ENCODE peak calls at places on chromosome 11, in four cellular contexts. One of them, this sample, is unnamed.

GRCh38 chr11:134270250-134270714 is 5.9 kb upstream of the GLB1L3 start:
- DNase-seq in stomach: no peak
- DNase-seq in upper lobe of right lung: no peak
- DNase-seq in gastrocnemius medialis: no peak
- DNase-seq in this sample: peak; percentile 76

GRCh38 chr11:28464252-28464867 is 356.2 kb downstream of the METTL15 start:
- DNase-seq in stomach: no peak
- DNase-seq in upper lobe of right lung: no peak
- DNase-seq in gastrocnemius medialis: no peak
- DNase-seq in this sample: no peak

GRCh38 chr11:94747136-94748110 is 20.7 kb upstream of the AMOTL1 start:
- DNase-seq in stomach: no peak
- DNase-seq in upper lobe of right lung: no peak
- DNase-seq in gastrocnemius medialis: no peak
- DNase-seq in this sample: no peak

GRCh38 chr11:130323452-130324448 is 9.0 kb upstream of the ZBTB44 start:
- DNase-seq in stomach: no peak
- DNase-seq in upper lobe of right lung: no peak
- DNase-seq in gastrocnemius medialis: no peak
- DNase-seq in this sample: no peak

GRCh38 chr11:85029964-85030363 is 597.2 kb downstream of the DLG2 start:
- DNase-seq in stomach: no peak
- DNase-seq in upper lobe of right lung: no peak
- DNase-seq in gastrocnemius medialis: no peak
- DNase-seq in this sample: no peak

GRCh38 chr11:118168751-118169150 is 7.7 kb downstream of the SCN2B start:
- DNase-seq in stomach: no peak
- DNase-seq in upper lobe of right lung: no peak
- DNase-seq in gastrocnemius medialis: no peak
- DNase-seq in this sample: no peak

GRCh38 chr11:9039194-9039593 is 35.4 kb upstream of the NRIP3 start:
- DNase-seq in stomach: no peak
- DNase-seq in upper lobe of right lung: no peak
- DNase-seq in gastrocnemius medialis: no peak
- DNase-seq in this sample: no peak

GRCh38 chr11:86916330-86916729 is 38.9 kb downstream of the FZD4 start:
- DNase-seq in stomach: no peak
- DNase-seq in upper lobe of right lung: no peak
- DNase-seq in gastrocnemius medialis: no peak
- DNase-seq in this sample: no peak

GRCh38 chr11:17799147-17799546 is 64.6 kb downstream of the KCNC1 start:
- DNase-seq in stomach: no peak
- DNase-seq in upper lobe of right lung: no peak
- DNase-seq in gastrocnemius medialis: no peak
- DNase-seq in this sample: no peak

GRCh38 chr11:9726313-9727022 is 62.6 kb downstream of the SWAP70 start:
- DNase-seq in stomach: no peak
- DNase-seq in upper lobe of right lung: no peak
- DNase-seq in gastrocnemius medialis: no peak
- DNase-seq in this sample: no peak

GRCh38 chr11:111185259-111185658 is 60.3 kb upstream of the POU2AF2 start:
- DNase-seq in stomach: no peak
- DNase-seq in upper lobe of right lung: no peak
- DNase-seq in gastrocnemius medialis: no peak
- DNase-seq in this sample: peak; percentile 7

GRCh38 chr11:119664063-119664572 is 64.9 kb downstream of the NECTIN1 start:
- DNase-seq in stomach: peak; percentile 56
- DNase-seq in upper lobe of right lung: no peak
- DNase-seq in gastrocnemius medialis: no peak
- DNase-seq in this sample: peak; percentile 77

GRCh38 chr11:15901790-15902189 is 454.6 kb downstream of the SOX6 start:
- DNase-seq in stomach: peak; percentile 50
- DNase-seq in upper lobe of right lung: peak; percentile 30
- DNase-seq in gastrocnemius medialis: no peak
- DNase-seq in this sample: no peak

GRCh38 chr11:13720940-13721339 is 52.5 kb downstream of the FAR1 start:
- DNase-seq in stomach: no peak
- DNase-seq in upper lobe of right lung: no peak
- DNase-seq in gastrocnemius medialis: no peak
- DNase-seq in this sample: no peak

GRCh38 chr11:59822989-59823566 is 12.5 kb upstream of the MRPL16 start:
- DNase-seq in stomach: peak; percentile 53
- DNase-seq in upper lobe of right lung: no peak
- DNase-seq in gastrocnemius medialis: no peak
- DNase-seq in this sample: peak; percentile 36

GRCh38 chr11:120432056-120433018 is 79.2 kb upstream of the GRIK4 start:
- DNase-seq in stomach: no peak
- DNase-seq in upper lobe of right lung: no peak
- DNase-seq in gastrocnemius medialis: peak; percentile 55
- DNase-seq in this sample: no peak

GRCh38 chr11:113168804-113169342 is 145.5 kb upstream of the TTC12 start:
- DNase-seq in stomach: no peak
- DNase-seq in upper lobe of right lung: no peak
- DNase-seq in gastrocnemius medialis: no peak
- DNase-seq in this sample: no peak

GRCh38 chr11:45252134-45252856 is 33.8 kb downstream of the SYT13 start:
- DNase-seq in stomach: peak; percentile 80
- DNase-seq in upper lobe of right lung: peak; percentile 72
- DNase-seq in gastrocnemius medialis: peak; percentile 28
- DNase-seq in this sample: peak; percentile 94

GRCh38 chr11:44957051-44957515 is 6.4 kb upstream of the TP53I11 start:
- DNase-seq in stomach: no peak
- DNase-seq in upper lobe of right lung: no peak
- DNase-seq in gastrocnemius medialis: no peak
- DNase-seq in this sample: peak; percentile 86

GRCh38 chr11:28228196-28228595 is 120.0 kb downstream of the METTL15 start:
- DNase-seq in stomach: no peak
- DNase-seq in upper lobe of right lung: no peak
- DNase-seq in gastrocnemius medialis: no peak
- DNase-seq in this sample: no peak

GRCh38 chr11:45092901-45093760 is 53.3 kb upstream of the PRDM11 start:
- DNase-seq in stomach: peak; percentile 23
- DNase-seq in upper lobe of right lung: no peak
- DNase-seq in gastrocnemius medialis: no peak
- DNase-seq in this sample: no peak

GRCh38 chr11:83221694-83222093 is 28.2 kb downstream of the ANKRD42 start:
- DNase-seq in stomach: no peak
- DNase-seq in upper lobe of right lung: no peak
- DNase-seq in gastrocnemius medialis: no peak
- DNase-seq in this sample: no peak

GRCh38 chr11:47330002-47330911 is 22.2 kb downstream of the MYBPC3 start:
- DNase-seq in stomach: peak; percentile 64
- DNase-seq in upper lobe of right lung: no peak
- DNase-seq in gastrocnemius medialis: peak; percentile 43
- DNase-seq in this sample: peak; percentile 69

GRCh38 chr11:63882555-63883242 is 34.3 kb downstream of the RCOR2 start:
- DNase-seq in stomach: no peak
- DNase-seq in upper lobe of right lung: no peak
- DNase-seq in gastrocnemius medialis: no peak
- DNase-seq in this sample: peak; percentile 86

GRCh38 chr11:606245-606644 is 9.5 kb downstream of the IRF7 start:
- DNase-seq in stomach: peak; percentile 80
- DNase-seq in upper lobe of right lung: peak; percentile 88
- DNase-seq in gastrocnemius medialis: no peak
- DNase-seq in this sample: no peak

GRCh38 chr11:12818333-12819015 is 144.3 kb downstream of the TEAD1 start:
- DNase-seq in stomach: no peak
- DNase-seq in upper lobe of right lung: no peak
- DNase-seq in gastrocnemius medialis: no peak
- DNase-seq in this sample: no peak

GRCh38 chr11:73320786-73321325 is 12.8 kb downstream of the ARHGEF17 start:
- DNase-seq in stomach: no peak
- DNase-seq in upper lobe of right lung: no peak
- DNase-seq in gastrocnemius medialis: no peak
- DNase-seq in this sample: no peak

GRCh38 chr11:38356255-38356654 is 1758.2 kb upstream of the RAG2 start:
- DNase-seq in stomach: no peak
- DNase-seq in upper lobe of right lung: no peak
- DNase-seq in gastrocnemius medialis: no peak
- DNase-seq in this sample: no peak

GRCh38 chr11:73154178-73154577 is 12.1 kb upstream of the FCHSD2 start:
- DNase-seq in stomach: no peak
- DNase-seq in upper lobe of right lung: no peak
- DNase-seq in gastrocnemius medialis: no peak
- DNase-seq in this sample: no peak

GRCh38 chr11:78299000-78299712 is 110.4 kb downstream of the USP35 start:
- DNase-seq in stomach: no peak
- DNase-seq in upper lobe of right lung: no peak
- DNase-seq in gastrocnemius medialis: no peak
- DNase-seq in this sample: no peak

GRCh38 chr11:113992459-113993105 is 17.7 kb downstream of the HTR3A start:
- DNase-seq in stomach: no peak
- DNase-seq in upper lobe of right lung: no peak
- DNase-seq in gastrocnemius medialis: no peak
- DNase-seq in this sample: peak; percentile 65

GRCh38 chr11:109424893-109425292 is 2.9 kb downstream of the C11orf87 start:
- DNase-seq in stomach: peak; percentile 33
- DNase-seq in upper lobe of right lung: peak; percentile 66
- DNase-seq in gastrocnemius medialis: no peak
- DNase-seq in this sample: peak; percentile 62

GRCh38 chr11:126791446-126791845 is 209.1 kb downstream of the KIRREL3 start:
- DNase-seq in stomach: no peak
- DNase-seq in upper lobe of right lung: no peak
- DNase-seq in gastrocnemius medialis: no peak
- DNase-seq in this sample: peak; percentile 67

GRCh38 chr11:24046731-24047130 is 450.1 kb upstream of the LUZP2 start:
- DNase-seq in stomach: no peak
- DNase-seq in upper lobe of right lung: no peak
- DNase-seq in gastrocnemius medialis: no peak
- DNase-seq in this sample: no peak

GRCh38 chr11:45450189-45450588 is 164.0 kb upstream of the SYT13 start:
- DNase-seq in stomach: no peak
- DNase-seq in upper lobe of right lung: no peak
- DNase-seq in gastrocnemius medialis: no peak
- DNase-seq in this sample: no peak

GRCh38 chr11:119315139-119316016 is 1.6 kb downstream of the MCAM start:
- DNase-seq in stomach: no peak
- DNase-seq in upper lobe of right lung: no peak
- DNase-seq in gastrocnemius medialis: no peak
- DNase-seq in this sample: peak; percentile 93

GRCh38 chr11:19670030-19670761 is 42.4 kb upstream of the NAV2 start:
- DNase-seq in stomach: no peak
- DNase-seq in upper lobe of right lung: no peak
- DNase-seq in gastrocnemius medialis: no peak
- DNase-seq in this sample: no peak

GRCh38 chr11:96228472-96228871 is 114.5 kb downstream of the MAML2 start:
- DNase-seq in stomach: peak; percentile 43
- DNase-seq in upper lobe of right lung: no peak
- DNase-seq in gastrocnemius medialis: no peak
- DNase-seq in this sample: no peak
- H3K4me3 ChIP-seq in stomach: no peak overlapping the region
- H3K4me3 ChIP-seq in upper lobe of right lung: no peak overlapping the region
- H3K4me3 ChIP-seq in gastrocnemius medialis: no peak overlapping the region
- H3K4me3 ChIP-seq in this sample: no peak overlapping the region

DNA sequence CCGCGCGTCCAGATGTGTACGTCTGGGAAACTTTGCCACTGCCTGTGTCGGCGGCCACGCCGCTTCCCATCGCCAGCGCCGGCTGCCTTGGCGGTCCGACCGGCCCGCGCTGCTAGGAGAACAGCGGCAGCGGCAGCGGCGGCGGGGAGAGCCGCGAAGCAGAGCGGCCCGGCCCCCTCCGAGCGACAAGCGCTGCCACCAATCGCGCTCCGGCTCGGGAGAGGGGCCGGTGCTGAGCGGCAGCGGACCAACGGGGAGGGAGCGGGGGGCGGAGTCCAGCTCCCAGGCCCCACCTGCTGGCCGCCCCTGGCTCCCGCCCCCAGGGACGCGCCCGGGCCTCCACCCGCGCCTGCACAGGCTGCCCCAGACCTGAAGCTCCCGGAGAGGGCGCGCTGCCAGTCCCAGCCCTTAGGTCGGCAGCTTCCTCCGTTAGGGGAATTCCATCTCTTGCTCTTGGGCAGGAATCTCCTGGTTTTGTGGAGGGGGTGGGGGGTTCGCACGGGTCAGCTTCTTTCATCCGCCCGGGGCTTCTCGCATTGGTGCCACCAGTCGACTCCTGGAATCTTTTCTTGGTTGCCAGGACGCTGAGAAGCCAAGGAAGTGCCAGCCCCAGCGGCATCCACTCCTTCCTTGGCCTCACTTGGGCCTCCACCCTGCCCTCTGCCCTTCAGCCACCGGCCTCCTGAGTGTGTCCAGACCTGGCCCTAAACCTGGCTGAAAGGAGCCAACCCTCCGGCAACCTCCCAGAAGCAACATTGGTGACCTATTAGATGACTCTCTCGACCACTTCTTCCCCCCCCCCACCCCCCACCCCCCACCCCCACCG is at the start of gene GALNT18:
- DNase-seq in stomach: peak; percentile 93
- DNase-seq in upper lobe of right lung: peak; percentile 95
- DNase-seq in gastrocnemius medialis: peak; percentile 89
- DNase-seq in this sample: peak; percentile 99
- H3K27me3 ChIP-seq in stomach: peaks cover 44% of the 10 kb centered on the region
- H3K27me3 ChIP-seq in upper lobe of right lung: peaks cover 5% of the 10 kb centered on the region
- H3K27me3 ChIP-seq in gastrocnemius medialis: no peaks in the 10 kb centered on the region
- H3K27me3 ChIP-seq in this sample: peaks cover 44% of the 10 kb centered on the region

DNA sequence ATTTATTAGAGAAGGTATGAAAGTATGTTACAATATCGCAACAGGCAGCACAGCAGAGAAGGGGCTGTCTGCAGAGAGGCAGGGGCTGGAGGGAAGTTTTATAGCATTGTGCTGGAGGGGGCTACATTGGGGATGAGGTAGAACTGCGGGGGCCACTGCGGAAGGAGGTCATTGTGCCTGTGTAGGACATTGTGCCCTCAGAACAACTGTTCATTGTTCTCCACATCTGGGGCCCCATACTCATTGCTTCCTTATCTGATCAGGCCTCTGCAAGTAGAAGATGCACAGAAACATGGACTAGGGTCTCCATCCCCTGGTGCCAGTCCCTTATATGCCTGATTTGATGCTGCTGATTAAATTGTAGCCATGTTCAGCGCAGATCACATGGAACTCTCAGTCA is 12.1 kb downstream of the NADSYN1 start:
- DNase-seq in stomach: no peak
- DNase-seq in upper lobe of right lung: no peak
- DNase-seq in gastrocnemius medialis: no peak
- DNase-seq in this sample: no peak
- H3K36me3 ChIP-seq in stomach: peaks cover 77% of the 10 kb centered on the region
- H3K36me3 ChIP-seq in upper lobe of right lung: peaks cover 60% of the 10 kb centered on the region
- H3K36me3 ChIP-seq in gastrocnemius medialis: no peaks in the 10 kb centered on the region
- H3K36me3 ChIP-seq in this sample: no peaks in the 10 kb centered on the region

GRCh38 chr11:68373810-68374501 is 61.6 kb downstream of the LRP5 start:
- DNase-seq in stomach: peak; percentile 61
- DNase-seq in upper lobe of right lung: no peak
- DNase-seq in gastrocnemius medialis: no peak
- DNase-seq in this sample: no peak
- H3K4me3 ChIP-seq in stomach: no peak overlapping the region
- H3K4me3 ChIP-seq in upper lobe of right lung: no peak overlapping the region
- H3K4me3 ChIP-seq in gastrocnemius medialis: peak overlapping the region; percentile 38
- H3K4me3 ChIP-seq in this sample: no peak overlapping the region

DNA sequence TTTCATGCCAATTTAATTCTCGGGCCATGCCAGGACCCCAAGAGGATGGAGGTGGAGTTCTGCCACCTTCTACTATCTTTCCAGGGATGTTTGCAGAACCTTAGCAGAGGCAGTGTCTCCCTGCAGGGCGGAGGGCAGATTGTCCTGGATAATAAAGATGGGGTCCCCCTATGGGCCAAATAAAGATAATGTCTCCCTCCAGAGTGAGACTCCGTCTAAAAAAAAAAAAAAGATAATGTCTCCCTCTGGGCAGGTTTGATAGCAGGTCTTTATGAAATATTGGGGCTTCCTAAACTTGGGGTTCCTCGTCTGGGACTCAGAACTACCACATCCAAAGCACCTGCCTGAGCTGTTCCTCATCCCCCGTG is 27.2 kb upstream of the SYT8 start:
- DNase-seq in stomach: no peak
- DNase-seq in upper lobe of right lung: no peak
- DNase-seq in gastrocnemius medialis: no peak
- DNase-seq in this sample: peak; percentile 84
- H3K27me3 ChIP-seq in stomach: peaks cover 30% of the 10 kb centered on the region
- H3K27me3 ChIP-seq in upper lobe of right lung: peaks cover 8% of the 10 kb centered on the region
- H3K27me3 ChIP-seq in gastrocnemius medialis: peaks cover 15% of the 10 kb centered on the region
- H3K27me3 ChIP-seq in this sample: no peaks in the 10 kb centered on the region

This sample was measured in H7.